ENCODE peak calls at places on chromosomes 4 and X, in eight cellular contexts. One of them, this sample, is unnamed.

GRCh38 chr4:152206185-152206584 is 329.7 kb downstream of the FBXW7 start:
- DNase-seq in Calu3: no peak
- DNase-seq in esophagus squamous epithelium: no peak
- DNase-seq in osteocyte: no peak
- DNase-seq in non-pigmented ciliary epithelial cell: no peak
- DNase-seq in activated CD8-positive, alpha-beta memory T cell treated with anti-CD3 and anti-CD28 coated beads for 48 hours: no peak
- DNase-seq in uterus: no peak
- DNase-seq in pulmonary artery endothelial cell: no peak
- DNase-seq in this sample: no peak

GRCh38 chr4:155802573-155802972 is 43.8 kb downstream of the GUCY1B1 start:
- DNase-seq in Calu3: no peak
- DNase-seq in esophagus squamous epithelium: no peak
- DNase-seq in osteocyte: no peak
- DNase-seq in non-pigmented ciliary epithelial cell: no peak
- DNase-seq in activated CD8-positive, alpha-beta memory T cell treated with anti-CD3 and anti-CD28 coated beads for 48 hours: no peak
- DNase-seq in uterus: no peak
- DNase-seq in pulmonary artery endothelial cell: no peak
- DNase-seq in this sample: no peak

GRCh38 chr4:96670381-96670780 is 830.5 kb downstream of the PDHA2 start:
- DNase-seq in Calu3: no peak
- DNase-seq in esophagus squamous epithelium: no peak
- DNase-seq in osteocyte: no peak
- DNase-seq in non-pigmented ciliary epithelial cell: no peak
- DNase-seq in activated CD8-positive, alpha-beta memory T cell treated with anti-CD3 and anti-CD28 coated beads for 48 hours: no peak
- DNase-seq in uterus: no peak
- DNase-seq in pulmonary artery endothelial cell: no peak
- DNase-seq in this sample: no peak

GRCh38 chr4:577499-578450 is 1.7 kb upstream of the TMEM271 start:
- DNase-seq in Calu3: peak
- DNase-seq in esophagus squamous epithelium: no peak
- DNase-seq in osteocyte: peak
- DNase-seq in non-pigmented ciliary epithelial cell: no peak
- DNase-seq in activated CD8-positive, alpha-beta memory T cell treated with anti-CD3 and anti-CD28 coated beads for 48 hours: no peak
- DNase-seq in uterus: no peak
- DNase-seq in pulmonary artery endothelial cell: no peak
- DNase-seq in this sample: peak

GRCh38 chr4:3793545-3793944 is 27.4 kb downstream of the ADRA2C start:
- DNase-seq in Calu3: no peak
- DNase-seq in esophagus squamous epithelium: no peak
- DNase-seq in osteocyte: no peak
- DNase-seq in non-pigmented ciliary epithelial cell: no peak
- DNase-seq in activated CD8-positive, alpha-beta memory T cell treated with anti-CD3 and anti-CD28 coated beads for 48 hours: no peak
- DNase-seq in uterus: no peak
- DNase-seq in pulmonary artery endothelial cell: no peak
- DNase-seq in this sample: no peak

GRCh38 chr4:11263208-11263607 is 165.5 kb downstream of the HS3ST1 start:
- DNase-seq in Calu3: no peak
- DNase-seq in esophagus squamous epithelium: no peak
- DNase-seq in osteocyte: no peak
- DNase-seq in non-pigmented ciliary epithelial cell: no peak
- DNase-seq in activated CD8-positive, alpha-beta memory T cell treated with anti-CD3 and anti-CD28 coated beads for 48 hours: no peak
- DNase-seq in uterus: no peak
- DNase-seq in pulmonary artery endothelial cell: no peak
- DNase-seq in this sample: no peak

GRCh38 chr4:271492-272103 is 33.7 kb downstream of the ZNF732 start:
- DNase-seq in Calu3: no peak
- DNase-seq in esophagus squamous epithelium: no peak
- DNase-seq in osteocyte: no peak
- DNase-seq in non-pigmented ciliary epithelial cell: no peak
- DNase-seq in activated CD8-positive, alpha-beta memory T cell treated with anti-CD3 and anti-CD28 coated beads for 48 hours: no peak
- DNase-seq in uterus: no peak
- DNase-seq in pulmonary artery endothelial cell: no peak
- DNase-seq in this sample: no peak

GRCh38 chr4:141020801-141021261 is 112.4 kb downstream of the RNF150 start:
- DNase-seq in Calu3: no peak
- DNase-seq in esophagus squamous epithelium: no peak
- DNase-seq in osteocyte: no peak
- DNase-seq in non-pigmented ciliary epithelial cell: peak
- DNase-seq in activated CD8-positive, alpha-beta memory T cell treated with anti-CD3 and anti-CD28 coated beads for 48 hours: no peak
- DNase-seq in uterus: no peak
- DNase-seq in pulmonary artery endothelial cell: no peak
- DNase-seq in this sample: no peak

GRCh38 chrX:22430701-22431100 is 158.0 kb downstream of the CBLL2 start:
- DNase-seq in Calu3: no peak
- DNase-seq in esophagus squamous epithelium: no peak
- DNase-seq in osteocyte: no peak
- DNase-seq in non-pigmented ciliary epithelial cell: no peak
- DNase-seq in activated CD8-positive, alpha-beta memory T cell treated with anti-CD3 and anti-CD28 coated beads for 48 hours: no peak
- DNase-seq in uterus: no peak
- DNase-seq in pulmonary artery endothelial cell: no peak
- DNase-seq in this sample: no peak